ENCODE peak calls at places on chromosomes 3 and 15, in eight cellular contexts. One of them, this sample, is unnamed.

GRCh38 chr3:30714104-30714503 is 107.7 kb downstream of the TGFBR2 start:
- DNase-seq in HFFc6: no peak
- DNase-seq in heart left ventricle: no peak
- DNase-seq in ovary: no peak
- DNase-seq in IMR-90: no peak
- DNase-seq in fibroblast of lung: no peak
- DNase-seq in GM13976: no peak
- DNase-seq in activated CD8-positive, alpha-beta T cell treated with anti-CD3 and anti-CD28 coated beads for 36 hours: no peak
- DNase-seq in this sample: no peak

GRCh38 chr15:92316586-92317295 is 76.9 kb upstream of the ST8SIA2 start:
- DNase-seq in HFFc6: no peak
- DNase-seq in heart left ventricle: no peak
- DNase-seq in ovary: no peak
- DNase-seq in IMR-90: no peak
- DNase-seq in fibroblast of lung: no peak
- DNase-seq in GM13976: no peak
- DNase-seq in activated CD8-positive, alpha-beta T cell treated with anti-CD3 and anti-CD28 coated beads for 36 hours: no peak
- DNase-seq in this sample: no peak

GRCh38 chr15:35738370-35738769 is 192.4 kb upstream of the DPH6 start:
- DNase-seq in HFFc6: peak
- DNase-seq in heart left ventricle: no peak
- DNase-seq in ovary: no peak
- DNase-seq in IMR-90: peak
- DNase-seq in fibroblast of lung: peak
- DNase-seq in GM13976: no peak
- DNase-seq in activated CD8-positive, alpha-beta T cell treated with anti-CD3 and anti-CD28 coated beads for 36 hours: no peak
- DNase-seq in this sample: no peak

GRCh38 chr15:67838789-67839332 is 984 bp downstream of the RNU6-1 start:
- DNase-seq in HFFc6: no peak
- DNase-seq in heart left ventricle: peak
- DNase-seq in ovary: peak
- DNase-seq in IMR-90: no peak
- DNase-seq in fibroblast of lung: peak
- DNase-seq in GM13976: no peak
- DNase-seq in activated CD8-positive, alpha-beta T cell treated with anti-CD3 and anti-CD28 coated beads for 36 hours: no peak
- DNase-seq in this sample: no peak

GRCh38 chr3:64685331-64685799 is 2.4 kb downstream of the ADAMTS9 start:
- DNase-seq in HFFc6: no peak
- DNase-seq in heart left ventricle: peak
- DNase-seq in ovary: peak
- DNase-seq in IMR-90: peak
- DNase-seq in fibroblast of lung: peak
- DNase-seq in GM13976: no peak
- DNase-seq in activated CD8-positive, alpha-beta T cell treated with anti-CD3 and anti-CD28 coated beads for 36 hours: no peak
- DNase-seq in this sample: no peak

GRCh38 chr3:73572371-73572770 is 52.4 kb downstream of the PDZRN3 start:
- DNase-seq in HFFc6: no peak
- DNase-seq in heart left ventricle: no peak
- DNase-seq in ovary: no peak
- DNase-seq in IMR-90: no peak
- DNase-seq in fibroblast of lung: no peak
- DNase-seq in GM13976: no peak
- DNase-seq in activated CD8-positive, alpha-beta T cell treated with anti-CD3 and anti-CD28 coated beads for 36 hours: no peak
- DNase-seq in this sample: no peak

GRCh38 chr3:40976241-40976640 is 223.1 kb upstream of the CTNNB1 start:
- DNase-seq in HFFc6: no peak
- DNase-seq in heart left ventricle: no peak
- DNase-seq in ovary: no peak
- DNase-seq in IMR-90: no peak
- DNase-seq in fibroblast of lung: no peak
- DNase-seq in GM13976: no peak
- DNase-seq in activated CD8-positive, alpha-beta T cell treated with anti-CD3 and anti-CD28 coated beads for 36 hours: no peak
- DNase-seq in this sample: no peak

GRCh38 chr15:25727116-25727515 is 136.0 kb downstream of the ATP10A start:
- DNase-seq in HFFc6: no peak
- DNase-seq in heart left ventricle: no peak
- DNase-seq in ovary: no peak
- DNase-seq in IMR-90: no peak
- DNase-seq in fibroblast of lung: no peak
- DNase-seq in GM13976: no peak
- DNase-seq in activated CD8-positive, alpha-beta T cell treated with anti-CD3 and anti-CD28 coated beads for 36 hours: no peak
- DNase-seq in this sample: no peak

GRCh38 chr3:33751320-33751719 is 33.3 kb upstream of the CLASP2 start:
- DNase-seq in HFFc6: no peak
- DNase-seq in heart left ventricle: no peak
- DNase-seq in ovary: no peak
- DNase-seq in IMR-90: no peak
- DNase-seq in fibroblast of lung: peak
- DNase-seq in GM13976: no peak
- DNase-seq in activated CD8-positive, alpha-beta T cell treated with anti-CD3 and anti-CD28 coated beads for 36 hours: no peak
- DNase-seq in this sample: no peak

GRCh38 chr3:141996437-141996836 is 120.0 kb downstream of the ATP1B3 start:
- DNase-seq in HFFc6: peak
- DNase-seq in heart left ventricle: no peak
- DNase-seq in ovary: no peak
- DNase-seq in IMR-90: no peak
- DNase-seq in fibroblast of lung: no peak
- DNase-seq in GM13976: no peak
- DNase-seq in activated CD8-positive, alpha-beta T cell treated with anti-CD3 and anti-CD28 coated beads for 36 hours: no peak
- DNase-seq in this sample: no peak

GRCh38 chr15:37789881-37790280 is 144.6 kb upstream of the TMCO5A start:
- DNase-seq in HFFc6: peak
- DNase-seq in heart left ventricle: no peak
- DNase-seq in ovary: no peak
- DNase-seq in IMR-90: peak
- DNase-seq in fibroblast of lung: peak
- DNase-seq in GM13976: no peak
- DNase-seq in activated CD8-positive, alpha-beta T cell treated with anti-CD3 and anti-CD28 coated beads for 36 hours: no peak
- DNase-seq in this sample: no peak

GRCh38 chr15:45307230-45307924 is 55.3 kb downstream of the SLC28A2 start:
- DNase-seq in HFFc6: peak
- DNase-seq in heart left ventricle: no peak
- DNase-seq in ovary: no peak
- DNase-seq in IMR-90: peak
- DNase-seq in fibroblast of lung: peak
- DNase-seq in GM13976: peak
- DNase-seq in activated CD8-positive, alpha-beta T cell treated with anti-CD3 and anti-CD28 coated beads for 36 hours: no peak
- DNase-seq in this sample: peak

GRCh38 chr3:139292192-139292591 is 51.6 kb upstream of the MRPS22 start:
- DNase-seq in HFFc6: peak
- DNase-seq in heart left ventricle: no peak
- DNase-seq in ovary: no peak
- DNase-seq in IMR-90: no peak
- DNase-seq in fibroblast of lung: no peak
- DNase-seq in GM13976: no peak
- DNase-seq in activated CD8-positive, alpha-beta T cell treated with anti-CD3 and anti-CD28 coated beads for 36 hours: no peak
- DNase-seq in this sample: no peak

GRCh38 chr15:74277245-74277644 is 41.1 kb downstream of the CCDC33 start:
- DNase-seq in HFFc6: no peak
- DNase-seq in heart left ventricle: no peak
- DNase-seq in ovary: no peak
- DNase-seq in IMR-90: no peak
- DNase-seq in fibroblast of lung: no peak
- DNase-seq in GM13976: no peak
- DNase-seq in activated CD8-positive, alpha-beta T cell treated with anti-CD3 and anti-CD28 coated beads for 36 hours: no peak
- DNase-seq in this sample: no peak

GRCh38 chr3:60001369-60001768 is 951.5 kb upstream of the CFAP20DC start:
- DNase-seq in HFFc6: no peak
- DNase-seq in heart left ventricle: no peak
- DNase-seq in ovary: no peak
- DNase-seq in IMR-90: no peak
- DNase-seq in fibroblast of lung: no peak
- DNase-seq in GM13976: no peak
- DNase-seq in activated CD8-positive, alpha-beta T cell treated with anti-CD3 and anti-CD28 coated beads for 36 hours: no peak
- DNase-seq in this sample: no peak
- TF ChIP-seq CTCF in HFFc6: no peak
- TF ChIP-seq CTCF in heart left ventricle: no peak
- TF ChIP-seq CTCF in ovary: no peak
- TF ChIP-seq CTCF in IMR-90: no peak
- TF ChIP-seq CTCF in fibroblast of lung: no peak
- TF ChIP-seq CTCF in GM13976: no peak
- TF ChIP-seq CTCF in activated CD8-positive, alpha-beta T cell treated with anti-CD3 and anti-CD28 coated beads for 36 hours: no peak
- TF ChIP-seq CTCF in this sample: no peak

GRCh38 chr3:194592798-194593752 is 40.1 kb downstream of the TMEM44 start:
- DNase-seq in HFFc6: peak
- DNase-seq in heart left ventricle: no peak
- DNase-seq in ovary: no peak
- DNase-seq in IMR-90: peak
- DNase-seq in fibroblast of lung: peak
- DNase-seq in GM13976: no peak
- DNase-seq in activated CD8-positive, alpha-beta T cell treated with anti-CD3 and anti-CD28 coated beads for 36 hours: no peak
- DNase-seq in this sample: no peak
- TF ChIP-seq CTCF in HFFc6: peak
- TF ChIP-seq CTCF in heart left ventricle: no peak
- TF ChIP-seq CTCF in ovary: no peak
- TF ChIP-seq CTCF in IMR-90: no peak
- TF ChIP-seq CTCF in fibroblast of lung: no peak
- TF ChIP-seq CTCF in GM13976: no peak
- TF ChIP-seq CTCF in activated CD8-positive, alpha-beta T cell treated with anti-CD3 and anti-CD28 coated beads for 36 hours: no peak
- TF ChIP-seq CTCF in this sample: no peak

DNA sequence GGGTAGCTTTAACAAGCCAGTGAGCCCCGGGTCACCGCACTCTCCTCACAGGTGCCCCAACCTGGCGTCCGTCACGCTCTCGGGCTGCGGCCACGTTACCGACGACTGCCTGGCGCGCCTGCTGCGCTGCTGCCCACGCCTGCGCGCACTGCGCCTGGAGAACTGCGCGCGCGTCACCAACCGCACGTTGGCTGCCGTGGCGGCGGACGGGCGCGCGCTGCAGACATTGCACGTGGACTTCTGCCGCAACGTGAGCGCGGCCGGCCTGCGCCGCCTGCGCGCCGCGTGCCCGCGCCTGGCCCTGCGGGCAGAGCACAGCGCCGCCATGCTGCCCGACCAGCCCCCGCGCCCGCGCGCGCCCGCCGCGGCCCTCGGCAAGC is 3.4 kb downstream of the FBXL22 start:
- DNase-seq in HFFc6: peak
- DNase-seq in heart left ventricle: peak
- DNase-seq in ovary: peak
- DNase-seq in IMR-90: peak
- DNase-seq in fibroblast of lung: peak
- DNase-seq in GM13976: peak
- DNase-seq in activated CD8-positive, alpha-beta T cell treated with anti-CD3 and anti-CD28 coated beads for 36 hours: peak
- DNase-seq in this sample: peak
- TF ChIP-seq CTCF in HFFc6: peak
- TF ChIP-seq CTCF in heart left ventricle: no peak
- TF ChIP-seq CTCF in ovary: no peak
- TF ChIP-seq CTCF in IMR-90: peak
- TF ChIP-seq CTCF in fibroblast of lung: no peak
- TF ChIP-seq CTCF in GM13976: peak
- TF ChIP-seq CTCF in activated CD8-positive, alpha-beta T cell treated with anti-CD3 and anti-CD28 coated beads for 36 hours: no peak
- TF ChIP-seq CTCF in this sample: peak

GRCh38 chr3:46891132-46891531 is 13.6 kb downstream of the PTH1R start:
- DNase-seq in HFFc6: no peak
- DNase-seq in heart left ventricle: no peak
- DNase-seq in ovary: no peak
- DNase-seq in IMR-90: no peak
- DNase-seq in fibroblast of lung: no peak
- DNase-seq in GM13976: no peak
- DNase-seq in activated CD8-positive, alpha-beta T cell treated with anti-CD3 and anti-CD28 coated beads for 36 hours: no peak
- DNase-seq in this sample: no peak

GRCh38 chr3:46893146-46893748 is 15.7 kb downstream of the PTH1R start:
- DNase-seq in HFFc6: no peak
- DNase-seq in heart left ventricle: no peak
- DNase-seq in ovary: no peak
- DNase-seq in IMR-90: no peak
- DNase-seq in fibroblast of lung: no peak
- DNase-seq in GM13976: no peak
- DNase-seq in activated CD8-positive, alpha-beta T cell treated with anti-CD3 and anti-CD28 coated beads for 36 hours: no peak
- DNase-seq in this sample: no peak

GRCh38 chr3:46893763-46894162 is 16.2 kb downstream of the PTH1R start:
- DNase-seq in HFFc6: no peak
- DNase-seq in heart left ventricle: no peak
- DNase-seq in ovary: no peak
- DNase-seq in IMR-90: no peak
- DNase-seq in fibroblast of lung: no peak
- DNase-seq in GM13976: no peak
- DNase-seq in activated CD8-positive, alpha-beta T cell treated with anti-CD3 and anti-CD28 coated beads for 36 hours: no peak
- DNase-seq in this sample: no peak

GRCh38 chr3:46894256-46894655 is 16.7 kb downstream of the PTH1R start:
- DNase-seq in HFFc6: no peak
- DNase-seq in heart left ventricle: no peak
- DNase-seq in ovary: no peak
- DNase-seq in IMR-90: no peak
- DNase-seq in fibroblast of lung: no peak
- DNase-seq in GM13976: no peak
- DNase-seq in activated CD8-positive, alpha-beta T cell treated with anti-CD3 and anti-CD28 coated beads for 36 hours: no peak
- DNase-seq in this sample: no peak

GRCh38 chr3:46892285-46893145 is 15.0 kb downstream of the PTH1R start:
- DNase-seq in HFFc6: peak
- DNase-seq in heart left ventricle: peak
- DNase-seq in ovary: peak
- DNase-seq in IMR-90: peak
- DNase-seq in fibroblast of lung: peak
- DNase-seq in GM13976: no peak
- DNase-seq in activated CD8-positive, alpha-beta T cell treated with anti-CD3 and anti-CD28 coated beads for 36 hours: no peak
- DNase-seq in this sample: no peak
- TF ChIP-seq CTCF in HFFc6: no peak
- TF ChIP-seq CTCF in heart left ventricle: no peak
- TF ChIP-seq CTCF in ovary: no peak
- TF ChIP-seq CTCF in IMR-90: no peak
- TF ChIP-seq CTCF in fibroblast of lung: no peak
- TF ChIP-seq CTCF in GM13976: no peak
- TF ChIP-seq CTCF in activated CD8-positive, alpha-beta T cell treated with anti-CD3 and anti-CD28 coated beads for 36 hours: no peak
- TF ChIP-seq CTCF in this sample: no peak

This sample was measured in GM20000.